ENCODE peak calls at places on chromosomes 12 and 14, in ten cellular contexts. T is left ventricle myocardium inferior, U is HCT116, G is transverse colon, Q is WERI-Rb-1, V is PC-3, Z is ascending aorta, X is body of pancreas, W is gastrocnemius medialis, H is K562. M is an unnamed sample. For H3K9me3, the result is how much of the 10 kb centered on the place peaks cover.

GRCh38 chr12:38587594-38587993 is 271.0 kb downstream of the ALG10B start:
- DNase-seq in X (no peak), Z (no peak), Q (no peak), T (no peak), U (no peak), W (no peak), G (no peak), V (no peak), H (no peak), M (no peak)

GRCh38 chr14:53715390-53715730 is 241.3 kb downstream of the BMP4 start:
- DNase-seq in Z (no peak), X (no peak), H (no peak), U (peak), V (peak), G (no peak), T (no peak), W (no peak), Q (no peak), M (no peak)

GRCh38 chr14:103629503-103630121 is 601 bp downstream of the KLC1 start:
- DNase-seq in W (peak), V (peak), G (peak), T (peak), Q (peak), H (peak), U (no peak), Z (no peak), X (peak), M (peak)

GRCh38 chr14:98840076-98840475 is 431.9 kb downstream of the BCL11B start:
- DNase-seq in H (no peak), U (no peak), V (no peak), W (no peak), G (no peak), X (no peak), T (no peak), Q (no peak), Z (no peak), M (no peak)

GRCh38 chr12:8037046-8037663 is 4.6 kb downstream of the FOXJ2 start:
- DNase-seq in V (no peak), W (no peak), X (no peak), U (no peak), H (no peak), Q (no peak), Z (no peak), G (no peak), T (no peak), M (no peak)

GRCh38 chr14:99728231-99728920 is 44.3 kb downstream of the CYP46A1 start:
- DNase-seq in Z (peak), T (peak), X (peak), G (no peak), H (no peak), U (no peak), Q (peak), W (peak), V (no peak), M (peak)

GRCh38 chr12:113221997-113222729 is 899 bp downstream of the TPCN1 start:
- DNase-seq in T (no peak), H (no peak), Q (no peak), V (peak), X (no peak), Z (no peak), U (no peak), G (no peak), W (no peak), M (no peak)

GRCh38 chr14:96978525-96979272 is 181.5 kb downstream of the VRK1 start:
- DNase-seq in T (no peak), Z (no peak), Q (no peak), X (no peak), W (no peak), V (no peak), G (no peak), U (no peak), H (no peak), M (no peak)

GRCh38 chr14:81412779-81413178 is 12.7 kb upstream of the STON2 start:
- DNase-seq in X (no peak), Z (no peak), U (no peak), T (no peak), Q (no peak), G (no peak), W (no peak), V (no peak), H (no peak), M (no peak)

GRCh38 chr12:49877066-49877465 is 26.6 kb downstream of the FAIM2 start:
- DNase-seq in U (no peak), V (no peak), G (no peak), T (no peak), W (no peak), Z (no peak), X (no peak), H (no peak), Q (no peak), M (no peak)

DNA sequence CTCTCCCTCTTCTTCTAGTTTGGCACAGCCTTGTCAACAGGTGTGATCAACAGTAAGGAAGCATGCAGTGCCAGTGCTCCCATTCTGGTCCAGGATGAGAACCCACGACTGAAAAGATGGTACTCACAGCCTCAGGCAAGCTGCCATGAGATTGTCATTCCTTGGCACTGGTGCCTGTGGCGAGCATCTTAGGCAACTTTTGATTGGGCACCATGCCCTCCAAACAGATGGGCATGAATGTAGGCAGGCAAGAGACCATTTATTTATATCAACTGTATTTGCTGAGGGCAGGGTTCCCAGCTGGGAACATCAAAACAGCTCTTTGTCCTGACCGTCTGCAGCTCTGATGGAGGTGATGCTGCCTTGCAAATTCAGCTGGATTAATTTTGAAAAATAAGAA is 522.3 kb downstream of the RMST start:
- DNase-seq in H (no peak), G (no peak), V (no peak), U (no peak), X (no peak), T (no peak), W (no peak), Q (no peak), Z (no peak), M (no peak)
- H3K9me3 ChIP-seq in H (under half), G (under half), V (under half), U (under half), X (under half), T (under half), W (under half), Q (under half), Z (under half), M (under half)

GRCh38 chr14:92336363-92336762 is 13.4 kb downstream of the SLC24A4 start:
- DNase-seq in Q (no peak), V (no peak), X (no peak), W (no peak), U (no peak), T (no peak), Z (no peak), H (no peak), G (no peak), M (no peak)
- H3K4me3 ChIP-seq in Q (no peak), V (no peak), X (no peak), W (no peak), U (no peak), T (no peak), Z (no peak), H (no peak), G (no peak), M (no peak)

GRCh38 chr12:132952371-132953162 is 3.5 kb downstream of the ZNF605 start:
- DNase-seq in Z (no peak), G (no peak), U (no peak), X (no peak), Q (no peak), W (no peak), V (no peak), H (no peak), T (no peak), M (no peak)

GRCh38 chr12:132950844-132951535 is 5.1 kb downstream of the ZNF605 start:
- DNase-seq in V (no peak), Z (no peak), W (no peak), U (no peak), X (no peak), Q (no peak), G (no peak), T (no peak), H (no peak), M (no peak)

GRCh38 chr12:132951649-132952048 is 4.5 kb downstream of the ZNF605 start:
- DNase-seq in G (no peak), Z (no peak), Q (no peak), U (no peak), H (no peak), X (no peak), T (no peak), V (no peak), W (no peak), M (no peak)

GRCh38 chr12:132948146-132949066 is 7.7 kb downstream of the ZNF605 start:
- DNase-seq in H (no peak), V (no peak), T (no peak), G (no peak), Q (no peak), W (no peak), X (no peak), U (no peak), Z (no peak), M (no peak)

GRCh38 chr12:132949936-132950837 is 5.9 kb downstream of the ZNF605 start:
- DNase-seq in T (no peak), X (no peak), W (no peak), Z (no peak), U (no peak), H (no peak), V (no peak), G (no peak), Q (no peak), M (no peak)
- H3K9me3 ChIP-seq in T (half or more), X (under half), W (under half), Z (half or more), U (under half), H (under half), V (under half), G (half or more), Q (under half), M (under half)

GRCh38 chr12:108694812-108695278 is 36.5 kb downstream of the CORO1C start:
- DNase-seq in U (no peak), X (no peak), V (peak), Z (no peak), H (no peak), G (no peak), W (peak), T (no peak), Q (no peak), M (no peak)

GRCh38 chr12:108693781-108694180 is 37.5 kb downstream of the CORO1C start:
- DNase-seq in H (no peak), V (no peak), U (no peak), X (no peak), W (no peak), G (no peak), Z (no peak), Q (no peak), T (no peak), M (no peak)

GRCh38 chr12:108696996-108697290 is 34.4 kb downstream of the CORO1C start:
- DNase-seq in V (no peak), U (no peak), Z (no peak), H (no peak), Q (no peak), T (no peak), X (no peak), W (no peak), G (no peak), M (no peak)

GRCh38 chr12:108697905-108698304 is 33.4 kb downstream of the CORO1C start:
- DNase-seq in H (no peak), X (no peak), W (no peak), Q (no peak), V (no peak), U (no peak), G (no peak), T (no peak), Z (no peak), M (no peak)

GRCh38 chr12:108696111-108696995 is 35.0 kb downstream of the CORO1C start:
- DNase-seq in T (no peak), H (peak), U (no peak), Q (no peak), X (no peak), Z (no peak), W (no peak), G (no peak), V (peak), M (no peak)
- H3K4me3 ChIP-seq in T (no peak), H (no peak), U (no peak), Q (no peak), X (no peak), Z (no peak), W (no peak), G (no peak), V (peak), M (no peak)

DNA sequence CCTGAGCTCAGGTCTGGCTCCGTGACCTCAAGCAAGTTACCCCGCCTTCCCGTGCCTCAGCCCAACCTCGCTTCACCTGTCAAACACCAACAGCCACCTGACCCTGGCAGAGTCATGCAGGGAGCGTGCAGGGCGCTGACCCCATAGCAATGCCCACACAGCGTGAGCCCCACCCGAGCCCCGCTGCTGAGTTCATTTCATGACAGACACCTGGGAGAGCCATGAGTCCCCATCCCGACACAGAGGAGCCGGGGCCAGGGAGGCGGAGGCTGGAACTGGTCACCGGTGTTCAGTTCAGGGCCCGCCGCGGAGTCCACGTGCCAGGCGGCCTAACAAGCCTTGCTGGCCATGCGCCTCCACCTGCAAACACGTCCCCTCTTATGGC is 18.1 kb upstream of the GALNT9 start:
- DNase-seq in Q (no peak), U (no peak), X (no peak), Z (no peak), T (no peak), V (no peak), G (no peak), H (no peak), W (no peak), M (peak)
- H3K9me3 ChIP-seq in Q (under half), U (under half), X (under half), Z (under half), T (under half), V (under half), G (under half), H (under half), W (under half), M (under half)

DNA sequence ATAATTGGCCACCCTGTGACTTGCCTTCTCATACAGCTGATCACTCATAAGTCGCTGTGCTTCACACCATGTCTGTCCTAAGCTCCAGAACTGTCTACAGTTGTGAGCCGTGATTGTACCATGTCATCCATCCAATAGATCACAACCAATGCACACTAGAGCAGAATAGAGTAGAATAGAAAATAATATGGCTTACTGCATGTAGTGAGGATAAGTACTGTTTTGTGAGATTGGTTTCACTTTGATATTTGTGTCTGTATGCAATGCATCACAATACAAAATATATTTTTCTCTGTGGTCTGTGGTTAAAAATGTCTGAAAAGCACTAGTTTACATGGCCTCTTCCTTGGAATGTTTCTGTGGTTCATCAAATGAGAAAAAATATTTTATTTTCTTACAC is 237.6 kb upstream of the PRKD1 start:
- DNase-seq in X (no peak), T (no peak), G (no peak), Q (no peak), Z (no peak), W (no peak), U (no peak), V (no peak), H (no peak), M (no peak)
- H3K4me3 ChIP-seq in X (no peak), T (no peak), G (no peak), Q (no peak), Z (no peak), W (no peak), U (no peak), V (no peak), H (no peak), M (no peak)

GRCh38 chr14:62597143-62597542 is 448.1 kb downstream of the KCNH5 start:
- DNase-seq in W (no peak), Q (no peak), H (no peak), X (no peak), G (no peak), Z (no peak), V (no peak), U (no peak), T (no peak), M (no peak)
- H3K9me3 ChIP-seq in W (under half), Q (under half), H (under half), X (under half), G (under half), Z (under half), V (under half), U (under half), T (under half), M (under half)

GRCh38 chr12:114447274-114447716 is 41.4 kb upstream of the TBX5 start:
- DNase-seq in W (no peak), Z (no peak), T (peak), G (no peak), V (no peak), X (no peak), H (no peak), U (no peak), Q (peak), M (peak)
- H3K4me3 ChIP-seq in W (no peak), Z (no peak), T (peak), G (no peak), V (no peak), X (no peak), H (no peak), U (no peak), Q (no peak), M (peak)

GRCh38 chr12:34400423-34400881 is 378.2 kb downstream of the ALG10 start:
- DNase-seq in X (no peak), Z (no peak), V (no peak), T (peak), Q (no peak), U (no peak), H (peak), G (peak), W (no peak), M (peak)
- H3K9me3 ChIP-seq in X (under half), Z (under half), V (under half), T (half or more), Q (under half), U (under half), H (under half), G (under half), W (under half), M (under half)

GRCh38 chr12:131269551-131269950 is 315.8 kb downstream of the ADGRD1 start:
- DNase-seq in Q (no peak), W (no peak), T (no peak), V (no peak), X (no peak), H (no peak), Z (no peak), G (no peak), U (no peak), M (no peak)

GRCh38 chr12:131266591-131267467 is 313.1 kb downstream of the ADGRD1 start:
- DNase-seq in U (no peak), T (no peak), W (no peak), X (no peak), V (no peak), Z (no peak), H (no peak), G (no peak), Q (no peak), M (no peak)

GRCh38 chr12:131264625-131265024 is 310.9 kb downstream of the ADGRD1 start:
- DNase-seq in W (no peak), G (no peak), Z (no peak), U (no peak), H (no peak), Q (no peak), X (peak), V (peak), T (no peak), M (no peak)

GRCh38 chr12:131263626-131264025 is 309.9 kb downstream of the ADGRD1 start:
- DNase-seq in G (no peak), T (no peak), Z (no peak), Q (no peak), U (no peak), H (no peak), W (no peak), X (no peak), V (no peak), M (no peak)

GRCh38 chr12:131267576-131267975 is 313.9 kb downstream of the ADGRD1 start:
- DNase-seq in U (no peak), Z (no peak), X (no peak), V (no peak), W (no peak), Q (no peak), H (no peak), T (no peak), G (no peak), M (no peak)
- H3K4me3 ChIP-seq in U (no peak), Z (no peak), X (no peak), V (no peak), W (no peak), Q (no peak), H (no peak), T (no peak), G (no peak), M (no peak)

M was measured in right cardiac atrium.